ENCODE peak calls at places on chromosomes 12 and 14, in ten cellular contexts. A, C, F, H, O, N, I, W, Z and Q are unnamed samples.
A peak's percentile ranks its signal among the peaks of the same experiment; 100 is the strongest.

GRCh38 chr12:46908936-46909635 is 83.3 kb upstream of the SLC38A4 start:
- DNase-seq in N (no peak), I (no peak), W (no peak), O (no peak), H (no peak), A (no peak), F (no peak), C (no peak), Z (no peak), Q (no peak)

GRCh38 chr12:2691340-2692111 is 103.2 kb upstream of the FKBP4 start:
- DNase-seq in H (no peak), I (peak; percentile 83), N (no peak), Z (peak; percentile 33), A (no peak), O (peak; percentile 85), C (peak; percentile 69), W (no peak), F (peak; percentile 71), Q (peak; percentile 81)

GRCh38 chr12:71780207-71780822 is 25.7 kb downstream of the RAB21 start:
- DNase-seq in W (no peak), N (no peak), Z (no peak), O (peak; percentile 39), C (peak; percentile 32), H (peak; percentile 19), I (peak; percentile 18), A (no peak), F (no peak), Q (peak; percentile 42)

GRCh38 chr14:88189040-88189839 is 133.8 kb downstream of the KCNK10 start:
- DNase-seq in O (peak; percentile 53), I (peak; percentile 78), F (no peak), C (no peak), H (peak; percentile 17), W (peak; percentile 56), N (peak; percentile 25), Z (peak; percentile 83), A (peak; percentile 60), Q (peak; percentile 68)

GRCh38 chr12:6277982-6278438 is 32.5 kb upstream of the PLEKHG6 start:
- DNase-seq in O (peak; percentile 59), C (no peak), A (peak; percentile 81), F (no peak), H (no peak), N (peak; percentile 48), Z (no peak), I (peak; percentile 70), W (no peak), Q (peak; percentile 71)

GRCh38 chr14:61542848-61543790 is 152.2 kb upstream of the HIF1A start:
- DNase-seq in W (no peak), N (no peak), A (no peak), O (no peak), F (no peak), C (no peak), I (no peak), H (no peak), Z (no peak), Q (no peak)

GRCh38 chr12:121610239-121611149 is 15.8 kb upstream of the ORAI1 start:
- DNase-seq in F (no peak), C (no peak), A (no peak), Z (no peak), N (peak; percentile 61), O (no peak), I (no peak), W (no peak), H (no peak), Q (peak; percentile 15)

GRCh38 chr12:123949118-123949774 is 23.4 kb downstream of the CCDC92 start:
- DNase-seq in I (no peak), H (no peak), W (no peak), Z (no peak), O (no peak), C (no peak), F (no peak), N (no peak), A (no peak), Q (peak; percentile 15)

DNA sequence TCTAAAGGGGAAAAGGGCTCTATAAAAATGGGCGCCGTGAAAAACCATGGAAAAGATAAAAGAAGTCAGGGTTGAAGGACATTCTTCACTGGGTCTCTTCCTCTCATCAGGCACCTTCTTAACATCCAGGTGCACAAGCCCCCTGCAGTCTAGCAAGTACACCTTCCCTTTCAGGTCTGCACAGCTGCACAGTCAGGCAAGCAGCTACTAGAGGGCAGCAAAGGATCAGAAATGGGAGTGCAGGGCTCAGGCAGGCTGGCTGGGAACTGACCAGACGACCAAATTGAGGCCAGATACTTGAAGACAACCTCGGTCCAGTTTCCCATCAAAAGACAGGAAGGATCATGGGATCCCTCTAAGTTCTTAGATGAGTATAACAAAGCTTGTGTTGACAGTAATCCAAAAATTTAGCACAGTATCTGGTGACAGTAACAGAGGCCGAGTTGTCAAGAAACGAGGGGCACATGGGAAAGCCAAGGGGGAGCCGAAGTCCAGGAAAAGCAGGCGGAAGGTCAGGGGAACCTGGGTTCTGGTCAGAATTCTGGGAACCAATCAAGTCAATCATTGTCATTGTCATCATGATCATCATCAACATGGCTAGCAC is 10.1 kb upstream of the GRIP1 start:
- DNase-seq in W (peak; percentile 62), A (peak; percentile 37), H (peak; percentile 12), O (peak; percentile 78), F (no peak), Z (peak; percentile 35), N (no peak), I (peak; percentile 59), C (peak; percentile 26), Q (peak; percentile 23)
- TF ChIP-seq CTCF in W (peak; percentile 90), A (peak; percentile 29), H (peak; percentile 61), O (peak; percentile 96), F (peak; percentile 76), Z (peak; percentile 74), N (peak; percentile 22), I (peak; percentile 83), C (no peak), Q (peak; percentile 81)

DNA sequence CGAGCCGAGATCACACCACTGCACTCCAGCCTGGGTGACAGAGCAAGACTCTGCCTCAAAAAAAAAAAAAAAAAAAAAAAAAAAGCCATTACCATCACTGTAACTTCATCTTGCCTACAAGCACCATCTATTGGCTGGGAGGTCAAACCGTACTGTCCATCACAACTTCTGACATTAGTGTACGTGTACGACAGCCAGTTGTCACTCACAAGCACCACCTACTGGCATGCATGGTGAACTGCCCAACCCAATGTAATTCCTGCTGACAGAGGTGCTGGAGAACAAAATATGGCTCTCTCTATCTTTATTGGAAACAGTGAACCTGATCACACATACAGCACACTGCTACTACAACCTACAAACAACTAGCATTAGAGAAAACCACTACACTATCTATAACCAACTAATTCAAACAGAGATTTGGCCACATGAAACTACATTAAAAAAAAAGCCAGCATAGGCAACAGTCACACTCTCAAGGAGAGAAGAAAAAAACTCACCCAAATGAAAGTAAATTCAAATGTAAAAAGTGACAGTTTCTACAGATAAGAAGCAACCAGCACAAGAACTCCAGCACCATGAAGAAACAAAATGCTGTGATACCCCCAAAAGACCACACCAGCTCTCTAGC is 82.3 kb downstream of the PUS7L start:
- DNase-seq in I (peak; percentile 56), Z (peak; percentile 6), A (no peak), C (no peak), W (no peak), F (no peak), H (no peak), O (peak; percentile 27), N (no peak), Q (peak; percentile 57)
- TF ChIP-seq CTCF in I (peak; percentile 64), Z (peak; percentile 48), A (peak; percentile 31), C (no peak), W (peak; percentile 39), F (peak; percentile 64), H (no peak), O (peak; percentile 64), N (no peak), Q (peak; percentile 63)

GRCh38 chr12:94284046-94284445 is 135.7 kb downstream of the PLXNC1 start:
- DNase-seq in W (no peak), H (no peak), N (no peak), O (no peak), A (no peak), Z (no peak), I (no peak), C (no peak), F (no peak), Q (no peak)

GRCh38 chr12:94287245-94287628 is 138.9 kb downstream of the PLXNC1 start:
- DNase-seq in C (peak; percentile 61), H (no peak), N (no peak), Z (no peak), I (no peak), F (no peak), O (no peak), A (no peak), W (no peak), Q (no peak)

GRCh38 chr12:94286580-94287244 is 138.3 kb downstream of the PLXNC1 start:
- DNase-seq in N (no peak), F (no peak), I (no peak), H (no peak), C (no peak), O (no peak), A (no peak), W (no peak), Z (no peak), Q (no peak)

GRCh38 chr12:94284859-94285258 is 136.5 kb downstream of the PLXNC1 start:
- DNase-seq in A (no peak), H (no peak), O (no peak), C (no peak), N (no peak), W (no peak), Z (no peak), I (no peak), F (no peak), Q (no peak)

DNA sequence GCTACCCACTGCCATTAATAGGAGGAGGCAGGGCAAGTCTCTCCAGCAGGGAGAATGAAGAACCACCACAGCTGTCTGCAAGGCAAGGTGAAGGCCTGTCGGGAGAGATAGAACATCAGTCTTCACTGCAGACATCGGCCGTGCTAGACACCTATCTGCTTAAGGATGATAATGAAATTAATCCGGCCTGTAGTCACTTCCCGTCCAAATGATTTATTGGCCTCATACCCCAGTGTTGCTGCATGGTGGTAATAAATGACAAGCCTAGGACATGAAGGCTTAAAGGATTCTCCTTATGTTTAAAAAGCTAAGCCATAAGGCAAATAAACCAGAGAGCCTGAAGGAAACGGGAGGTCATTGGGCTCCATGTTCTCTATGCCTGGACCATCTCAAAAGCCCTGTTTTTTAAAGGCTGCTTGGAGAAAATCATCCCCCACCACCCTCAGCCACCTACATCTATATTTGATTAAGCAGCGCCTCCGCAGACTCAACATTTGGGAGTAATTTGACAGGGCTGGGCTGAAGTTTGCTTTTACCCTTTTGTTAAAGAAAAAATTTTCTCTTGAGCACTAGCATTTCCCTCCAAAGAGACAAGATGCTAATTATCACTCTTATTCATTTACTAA is 137.7 kb downstream of the PLXNC1 start:
- DNase-seq in C (no peak), H (no peak), Z (no peak), W (no peak), A (no peak), I (no peak), N (no peak), O (no peak), F (no peak), Q (no peak)
- TF ChIP-seq CTCF in C (no peak), H (no peak), Z (no peak), W (no peak), A (no peak), I (no peak), N (no peak), O (no peak), F (no peak), Q (no peak)

GRCh38 chr12:65280306-65280705 is 1.8 kb downstream of the MSRB3 start:
- DNase-seq in A (no peak), N (no peak), C (no peak), I (no peak), O (no peak), Z (no peak), W (no peak), H (no peak), F (no peak), Q (no peak)

GRCh38 chr12:65279387-65280112 is 1.1 kb downstream of the MSRB3 start:
- DNase-seq in Z (no peak), A (no peak), H (no peak), C (no peak), W (no peak), N (no peak), O (peak; percentile 44), I (no peak), F (no peak), Q (no peak)

GRCh38 chr12:65278576-65279386 is at the start of gene MSRB3:
- DNase-seq in C (peak; percentile 57), F (peak; percentile 87), N (peak; percentile 78), I (peak; percentile 85), O (peak; percentile 38), W (peak; percentile 61), A (peak; percentile 77), Z (peak; percentile 65), H (peak; percentile 0), Q (peak; percentile 83)

GRCh38 chr12:65277994-65278575 is 398 bp upstream of the MSRB3 start:
- DNase-seq in C (no peak), O (no peak), F (no peak), N (peak; percentile 14), Z (no peak), W (no peak), I (no peak), H (no peak), A (no peak), Q (no peak)

DNA sequence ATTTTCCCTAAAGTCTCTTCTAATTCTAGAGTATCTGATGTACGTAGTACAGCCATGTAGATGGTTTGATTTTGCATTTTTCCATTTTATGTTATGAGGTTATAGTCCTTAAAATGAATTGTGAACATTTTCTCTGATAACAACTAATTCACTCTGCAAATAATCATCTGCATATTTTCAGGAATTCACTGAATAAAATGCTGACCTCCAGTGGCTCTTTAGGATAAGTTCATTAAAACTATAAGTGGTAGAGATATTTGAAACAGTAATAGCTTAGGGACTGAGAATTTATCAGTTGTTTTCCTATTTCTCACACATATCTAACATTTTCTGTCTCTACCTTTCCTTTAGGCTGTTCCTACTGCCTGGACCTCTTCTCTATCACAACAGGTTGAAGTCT is 4.4 kb downstream of the MSRB3 start:
- DNase-seq in I (no peak), H (no peak), W (no peak), C (no peak), N (no peak), F (no peak), Z (no peak), A (no peak), O (no peak), Q (no peak)
- TF ChIP-seq CTCF in I (no peak), H (no peak), W (no peak), C (no peak), N (no peak), F (no peak), Z (no peak), A (no peak), O (no peak), Q (no peak)